ENCODE peak calls at places on chromosomes 6 and 20, in ten cellular contexts. One of them, this sample, is unnamed.

GRCh38 chr6:2556761-2557160 is 194.0 kb downstream of the MYLK4 start:
- DNase-seq in fibroblast of mammary gland: no peak
- DNase-seq in SK-N-SH: no peak
- DNase-seq in lower leg skin: no peak
- DNase-seq in fibroblast of lung: no peak
- DNase-seq in WTC11: no peak
- DNase-seq in astrocyte of the spinal cord: no peak
- DNase-seq in heart left ventricle: no peak
- DNase-seq in CD8-positive, alpha-beta T cell: no peak
- DNase-seq in esophagus squamous epithelium: no peak
- DNase-seq in this sample: no peak

GRCh38 chr6:90293319-90293937 is 3.2 kb downstream of the BACH2 start:
- DNase-seq in SK-N-SH: peak; percentile 36
- DNase-seq in CD8-positive, alpha-beta T cell: no peak
- DNase-seq in astrocyte of the spinal cord: no peak
- DNase-seq in heart left ventricle: no peak
- DNase-seq in fibroblast of mammary gland: peak; percentile 38
- DNase-seq in fibroblast of lung: no peak
- DNase-seq in WTC11: no peak
- DNase-seq in esophagus squamous epithelium: no peak
- DNase-seq in lower leg skin: no peak
- DNase-seq in this sample: no peak

GRCh38 chr20:34331838-34332237 is 28.7 kb upstream of the AHCY start:
- DNase-seq in fibroblast of mammary gland: no peak
- DNase-seq in esophagus squamous epithelium: no peak
- DNase-seq in fibroblast of lung: no peak
- DNase-seq in lower leg skin: no peak
- DNase-seq in SK-N-SH: no peak
- DNase-seq in astrocyte of the spinal cord: no peak
- DNase-seq in CD8-positive, alpha-beta T cell: no peak
- DNase-seq in WTC11: peak; percentile 24
- DNase-seq in heart left ventricle: no peak
- DNase-seq in this sample: no peak

GRCh38 chr20:31652917-31653385 is 15.2 kb downstream of the COX4I2 start:
- DNase-seq in fibroblast of mammary gland: peak; percentile 90
- DNase-seq in astrocyte of the spinal cord: no peak
- DNase-seq in fibroblast of lung: peak; percentile 86
- DNase-seq in heart left ventricle: no peak
- DNase-seq in esophagus squamous epithelium: no peak
- DNase-seq in lower leg skin: no peak
- DNase-seq in WTC11: no peak
- DNase-seq in SK-N-SH: peak; percentile 67
- DNase-seq in CD8-positive, alpha-beta T cell: no peak
- DNase-seq in this sample: no peak

GRCh38 chr6:156850356-156850755 is 73.2 kb downstream of the ARID1B start:
- DNase-seq in astrocyte of the spinal cord: no peak
- DNase-seq in esophagus squamous epithelium: no peak
- DNase-seq in fibroblast of mammary gland: no peak
- DNase-seq in SK-N-SH: no peak
- DNase-seq in lower leg skin: no peak
- DNase-seq in CD8-positive, alpha-beta T cell: no peak
- DNase-seq in heart left ventricle: no peak
- DNase-seq in WTC11: no peak
- DNase-seq in fibroblast of lung: no peak
- DNase-seq in this sample: no peak

GRCh38 chr6:118501099-118501498 is 47.0 kb upstream of the PLN start:
- DNase-seq in SK-N-SH: no peak
- DNase-seq in CD8-positive, alpha-beta T cell: no peak
- DNase-seq in astrocyte of the spinal cord: no peak
- DNase-seq in esophagus squamous epithelium: no peak
- DNase-seq in WTC11: no peak
- DNase-seq in fibroblast of mammary gland: no peak
- DNase-seq in heart left ventricle: no peak
- DNase-seq in lower leg skin: no peak
- DNase-seq in fibroblast of lung: no peak
- DNase-seq in this sample: no peak

GRCh38 chr6:147135211-147135672 is 69.0 kb upstream of the STXBP5 start:
- DNase-seq in fibroblast of lung: peak; percentile 98
- DNase-seq in SK-N-SH: no peak
- DNase-seq in heart left ventricle: peak; percentile 24
- DNase-seq in esophagus squamous epithelium: no peak
- DNase-seq in lower leg skin: no peak
- DNase-seq in fibroblast of mammary gland: peak; percentile 100
- DNase-seq in CD8-positive, alpha-beta T cell: no peak
- DNase-seq in WTC11: no peak
- DNase-seq in astrocyte of the spinal cord: peak; percentile 62
- DNase-seq in this sample: no peak

GRCh38 chr6:104161960-104162669 is 697.6 kb downstream of the HACE1 start:
- DNase-seq in heart left ventricle: no peak
- DNase-seq in WTC11: no peak
- DNase-seq in SK-N-SH: no peak
- DNase-seq in CD8-positive, alpha-beta T cell: no peak
- DNase-seq in esophagus squamous epithelium: no peak
- DNase-seq in fibroblast of lung: no peak
- DNase-seq in astrocyte of the spinal cord: peak; percentile 68
- DNase-seq in fibroblast of mammary gland: peak; percentile 75
- DNase-seq in lower leg skin: no peak
- DNase-seq in this sample: no peak

GRCh38 chr6:16163535-16164300 is 34.8 kb downstream of the MYLIP start:
- DNase-seq in fibroblast of lung: no peak
- DNase-seq in astrocyte of the spinal cord: no peak
- DNase-seq in fibroblast of mammary gland: peak; percentile 8
- DNase-seq in CD8-positive, alpha-beta T cell: no peak
- DNase-seq in SK-N-SH: no peak
- DNase-seq in lower leg skin: no peak
- DNase-seq in WTC11: no peak
- DNase-seq in heart left ventricle: no peak
- DNase-seq in esophagus squamous epithelium: no peak
- DNase-seq in this sample: no peak

GRCh38 chr6:145017516-145017915 is 717.8 kb downstream of the EPM2A start:
- DNase-seq in esophagus squamous epithelium: no peak
- DNase-seq in astrocyte of the spinal cord: peak; percentile 33
- DNase-seq in heart left ventricle: no peak
- DNase-seq in SK-N-SH: no peak
- DNase-seq in WTC11: no peak
- DNase-seq in fibroblast of mammary gland: peak; percentile 33
- DNase-seq in CD8-positive, alpha-beta T cell: no peak
- DNase-seq in fibroblast of lung: no peak
- DNase-seq in lower leg skin: no peak
- DNase-seq in this sample: no peak

GRCh38 chr6:5303711-5304110 is 42.4 kb downstream of the FARS2 start:
- DNase-seq in esophagus squamous epithelium: no peak
- DNase-seq in heart left ventricle: no peak
- DNase-seq in lower leg skin: no peak
- DNase-seq in WTC11: no peak
- DNase-seq in astrocyte of the spinal cord: no peak
- DNase-seq in SK-N-SH: no peak
- DNase-seq in CD8-positive, alpha-beta T cell: no peak
- DNase-seq in fibroblast of lung: no peak
- DNase-seq in fibroblast of mammary gland: no peak
- DNase-seq in this sample: no peak

GRCh38 chr20:51712501-51713212 is 55.5 kb downstream of the ATP9A start:
- DNase-seq in lower leg skin: no peak
- DNase-seq in fibroblast of mammary gland: peak; percentile 30
- DNase-seq in esophagus squamous epithelium: no peak
- DNase-seq in SK-N-SH: peak; percentile 35
- DNase-seq in heart left ventricle: no peak
- DNase-seq in CD8-positive, alpha-beta T cell: no peak
- DNase-seq in fibroblast of lung: peak; percentile 51
- DNase-seq in WTC11: peak; percentile 52
- DNase-seq in astrocyte of the spinal cord: peak; percentile 27
- DNase-seq in this sample: no peak
- TF ChIP-seq CTCF in lower leg skin: no peak
- TF ChIP-seq CTCF in fibroblast of mammary gland: peak; percentile 41
- TF ChIP-seq CTCF in esophagus squamous epithelium: peak; percentile 41
- TF ChIP-seq CTCF in SK-N-SH: peak; percentile 57
- TF ChIP-seq CTCF in heart left ventricle: no peak
- TF ChIP-seq CTCF in CD8-positive, alpha-beta T cell: no peak
- TF ChIP-seq CTCF in fibroblast of lung: peak; percentile 73
- TF ChIP-seq CTCF in WTC11: peak; percentile 47
- TF ChIP-seq CTCF in astrocyte of the spinal cord: peak; percentile 61
- TF ChIP-seq CTCF in this sample: peak; percentile 86

GRCh38 chr6:125974214-125974866 is 12.0 kb upstream of the TRMT11 start:
- DNase-seq in esophagus squamous epithelium: no peak
- DNase-seq in CD8-positive, alpha-beta T cell: no peak
- DNase-seq in astrocyte of the spinal cord: peak; percentile 66
- DNase-seq in heart left ventricle: no peak
- DNase-seq in fibroblast of lung: peak; percentile 81
- DNase-seq in SK-N-SH: peak; percentile 34
- DNase-seq in WTC11: no peak
- DNase-seq in fibroblast of mammary gland: peak; percentile 74
- DNase-seq in lower leg skin: no peak
- DNase-seq in this sample: no peak
- TF ChIP-seq CTCF in esophagus squamous epithelium: peak; percentile 56
- TF ChIP-seq CTCF in CD8-positive, alpha-beta T cell: peak; percentile 69
- TF ChIP-seq CTCF in astrocyte of the spinal cord: peak; percentile 47
- TF ChIP-seq CTCF in heart left ventricle: peak; percentile 61
- TF ChIP-seq CTCF in fibroblast of lung: peak; percentile 44
- TF ChIP-seq CTCF in SK-N-SH: peak; percentile 74
- TF ChIP-seq CTCF in WTC11: no peak
- TF ChIP-seq CTCF in fibroblast of mammary gland: peak; percentile 48
- TF ChIP-seq CTCF in lower leg skin: no peak
- TF ChIP-seq CTCF in this sample: peak; percentile 89

GRCh38 chr6:101399627-101399955 is 6.1 kb downstream of the GRIK2 start:
- DNase-seq in SK-N-SH: peak; percentile 45
- DNase-seq in fibroblast of lung: no peak
- DNase-seq in esophagus squamous epithelium: no peak
- DNase-seq in WTC11: peak; percentile 18
- DNase-seq in heart left ventricle: no peak
- DNase-seq in fibroblast of mammary gland: no peak
- DNase-seq in astrocyte of the spinal cord: no peak
- DNase-seq in lower leg skin: no peak
- DNase-seq in CD8-positive, alpha-beta T cell: no peak
- DNase-seq in this sample: no peak

GRCh38 chr6:101398716-101399626 is 5.5 kb downstream of the GRIK2 start:
- DNase-seq in fibroblast of lung: no peak
- DNase-seq in SK-N-SH: peak; percentile 62
- DNase-seq in astrocyte of the spinal cord: no peak
- DNase-seq in esophagus squamous epithelium: no peak
- DNase-seq in WTC11: no peak
- DNase-seq in CD8-positive, alpha-beta T cell: no peak
- DNase-seq in lower leg skin: no peak
- DNase-seq in heart left ventricle: no peak
- DNase-seq in fibroblast of mammary gland: no peak
- DNase-seq in this sample: no peak

GRCh38 chr6:101396552-101397173 is 3.2 kb downstream of the GRIK2 start:
- DNase-seq in esophagus squamous epithelium: no peak
- DNase-seq in lower leg skin: peak; percentile 20
- DNase-seq in heart left ventricle: peak; percentile 57
- DNase-seq in fibroblast of mammary gland: peak; percentile 65
- DNase-seq in WTC11: peak; percentile 78
- DNase-seq in CD8-positive, alpha-beta T cell: no peak
- DNase-seq in fibroblast of lung: peak; percentile 38
- DNase-seq in astrocyte of the spinal cord: peak; percentile 65
- DNase-seq in SK-N-SH: no peak
- DNase-seq in this sample: no peak

GRCh38 chr6:101395345-101395744 is 1.8 kb downstream of the GRIK2 start:
- DNase-seq in CD8-positive, alpha-beta T cell: no peak
- DNase-seq in WTC11: no peak
- DNase-seq in astrocyte of the spinal cord: no peak
- DNase-seq in lower leg skin: no peak
- DNase-seq in esophagus squamous epithelium: no peak
- DNase-seq in heart left ventricle: no peak
- DNase-seq in fibroblast of mammary gland: no peak
- DNase-seq in fibroblast of lung: no peak
- DNase-seq in SK-N-SH: no peak
- DNase-seq in this sample: no peak

DNA sequence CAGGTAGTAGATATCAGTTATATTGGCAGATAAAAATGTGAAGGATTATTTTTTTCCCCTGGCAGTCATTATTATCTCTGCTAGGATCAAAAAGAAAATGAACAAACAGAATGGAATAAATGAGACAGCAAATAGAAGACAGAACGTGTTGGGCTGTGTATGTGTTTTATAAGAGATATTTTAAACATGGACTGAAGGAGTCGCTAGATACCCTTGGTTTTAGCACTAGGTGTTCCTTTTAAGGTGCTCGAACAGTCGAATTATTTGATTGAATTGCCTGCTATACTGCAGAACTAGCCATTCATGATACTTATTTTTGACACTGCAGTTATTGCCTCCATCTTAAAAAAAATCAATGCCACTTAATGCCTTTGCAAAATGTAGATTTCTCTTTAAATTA is 3.7 kb downstream of the GRIK2 start:
- DNase-seq in heart left ventricle: no peak
- DNase-seq in fibroblast of lung: peak; percentile 2
- DNase-seq in esophagus squamous epithelium: no peak
- DNase-seq in astrocyte of the spinal cord: peak; percentile 35
- DNase-seq in CD8-positive, alpha-beta T cell: no peak
- DNase-seq in WTC11: no peak
- DNase-seq in SK-N-SH: peak; percentile 60
- DNase-seq in fibroblast of mammary gland: peak; percentile 50
- DNase-seq in lower leg skin: no peak
- DNase-seq in this sample: no peak
- TF ChIP-seq CTCF in heart left ventricle: no peak
- TF ChIP-seq CTCF in fibroblast of lung: no peak
- TF ChIP-seq CTCF in esophagus squamous epithelium: no peak
- TF ChIP-seq CTCF in astrocyte of the spinal cord: no peak
- TF ChIP-seq CTCF in CD8-positive, alpha-beta T cell: no peak
- TF ChIP-seq CTCF in WTC11: peak; percentile 40
- TF ChIP-seq CTCF in SK-N-SH: peak; percentile 44
- TF ChIP-seq CTCF in fibroblast of mammary gland: peak; percentile 31
- TF ChIP-seq CTCF in lower leg skin: no peak
- TF ChIP-seq CTCF in this sample: peak; percentile 70

GRCh38 chr20:47217482-47218446 is 138.7 kb downstream of the ZMYND8 start:
- DNase-seq in WTC11: no peak
- DNase-seq in lower leg skin: no peak
- DNase-seq in CD8-positive, alpha-beta T cell: no peak
- DNase-seq in SK-N-SH: no peak
- DNase-seq in heart left ventricle: no peak
- DNase-seq in fibroblast of mammary gland: no peak
- DNase-seq in fibroblast of lung: no peak
- DNase-seq in astrocyte of the spinal cord: no peak
- DNase-seq in esophagus squamous epithelium: no peak
- DNase-seq in this sample: no peak

GRCh38 chr20:47222728-47223127 is 133.8 kb downstream of the ZMYND8 start:
- DNase-seq in esophagus squamous epithelium: no peak
- DNase-seq in SK-N-SH: no peak
- DNase-seq in heart left ventricle: no peak
- DNase-seq in lower leg skin: no peak
- DNase-seq in fibroblast of mammary gland: no peak
- DNase-seq in WTC11: no peak
- DNase-seq in astrocyte of the spinal cord: no peak
- DNase-seq in fibroblast of lung: no peak
- DNase-seq in CD8-positive, alpha-beta T cell: no peak
- DNase-seq in this sample: no peak

GRCh38 chr20:47221036-47221625 is 135.4 kb downstream of the ZMYND8 start:
- DNase-seq in WTC11: no peak
- DNase-seq in astrocyte of the spinal cord: no peak
- DNase-seq in SK-N-SH: no peak
- DNase-seq in esophagus squamous epithelium: no peak
- DNase-seq in heart left ventricle: no peak
- DNase-seq in CD8-positive, alpha-beta T cell: no peak
- DNase-seq in fibroblast of mammary gland: no peak
- DNase-seq in lower leg skin: no peak
- DNase-seq in fibroblast of lung: no peak
- DNase-seq in this sample: no peak

GRCh38 chr20:47216819-47217410 is 139.6 kb downstream of the ZMYND8 start:
- DNase-seq in fibroblast of mammary gland: no peak
- DNase-seq in fibroblast of lung: no peak
- DNase-seq in astrocyte of the spinal cord: no peak
- DNase-seq in heart left ventricle: no peak
- DNase-seq in CD8-positive, alpha-beta T cell: no peak
- DNase-seq in lower leg skin: no peak
- DNase-seq in WTC11: no peak
- DNase-seq in esophagus squamous epithelium: no peak
- DNase-seq in SK-N-SH: no peak
- DNase-seq in this sample: no peak

GRCh38 chr20:47220161-47220582 is 136.3 kb downstream of the ZMYND8 start:
- DNase-seq in esophagus squamous epithelium: no peak
- DNase-seq in SK-N-SH: peak; percentile 61
- DNase-seq in astrocyte of the spinal cord: no peak
- DNase-seq in fibroblast of mammary gland: peak; percentile 56
- DNase-seq in WTC11: peak; percentile 67
- DNase-seq in heart left ventricle: no peak
- DNase-seq in CD8-positive, alpha-beta T cell: peak; percentile 19
- DNase-seq in fibroblast of lung: peak; percentile 41
- DNase-seq in lower leg skin: no peak
- DNase-seq in this sample: no peak
- TF ChIP-seq CTCF in esophagus squamous epithelium: peak; percentile 40
- TF ChIP-seq CTCF in SK-N-SH: peak; percentile 74
- TF ChIP-seq CTCF in astrocyte of the spinal cord: peak; percentile 69
- TF ChIP-seq CTCF in fibroblast of mammary gland: peak; percentile 70
- TF ChIP-seq CTCF in WTC11: peak; percentile 65
- TF ChIP-seq CTCF in heart left ventricle: peak; percentile 42
- TF ChIP-seq CTCF in CD8-positive, alpha-beta T cell: peak; percentile 66
- TF ChIP-seq CTCF in fibroblast of lung: peak; percentile 61
- TF ChIP-seq CTCF in lower leg skin: no peak
- TF ChIP-seq CTCF in this sample: peak; percentile 79

This sample was measured in chondrocyte.